ENCODE peak calls at places on chromosomes 6 and 20, in seven cellular contexts. One of them, this sample, is unnamed.

GRCh38 chr6:129191275-129191674 is 308.3 kb downstream of the LAMA2 start:
- DNase-seq in SK-N-SH: no peak
- DNase-seq in osteocyte: no peak
- DNase-seq in fibroblast of mammary gland: no peak
- DNase-seq in progenitor cell of endocrine pancreas: no peak
- DNase-seq in dorsolateral prefrontal cortex: no peak
- DNase-seq in left lung: no peak
- DNase-seq in this sample: no peak

GRCh38 chr20:22684763-22685443 is 100.5 kb upstream of the FOXA2 start:
- DNase-seq in SK-N-SH: no peak
- DNase-seq in osteocyte: no peak
- DNase-seq in fibroblast of mammary gland: peak
- DNase-seq in progenitor cell of endocrine pancreas: no peak
- DNase-seq in dorsolateral prefrontal cortex: no peak
- DNase-seq in left lung: no peak
- DNase-seq in this sample: no peak

GRCh38 chr20:3730803-3731370 is 1.6 kb upstream of the HSPA12B start:
- DNase-seq in SK-N-SH: no peak
- DNase-seq in osteocyte: no peak
- DNase-seq in fibroblast of mammary gland: no peak
- DNase-seq in progenitor cell of endocrine pancreas: no peak
- DNase-seq in dorsolateral prefrontal cortex: no peak
- DNase-seq in left lung: no peak
- DNase-seq in this sample: peak

GRCh38 chr20:36813784-36814136 is 40.2 kb upstream of the DSN1 start:
- DNase-seq in SK-N-SH: no peak
- DNase-seq in osteocyte: no peak
- DNase-seq in fibroblast of mammary gland: no peak
- DNase-seq in progenitor cell of endocrine pancreas: no peak
- DNase-seq in dorsolateral prefrontal cortex: no peak
- DNase-seq in left lung: no peak
- DNase-seq in this sample: no peak

GRCh38 chr6:122365775-122366403 is 33.6 kb upstream of the HSF2 start:
- DNase-seq in SK-N-SH: no peak
- DNase-seq in osteocyte: no peak
- DNase-seq in fibroblast of mammary gland: no peak
- DNase-seq in progenitor cell of endocrine pancreas: no peak
- DNase-seq in dorsolateral prefrontal cortex: no peak
- DNase-seq in left lung: no peak
- DNase-seq in this sample: no peak

GRCh38 chr20:63284083-63284440 is 8.9 kb upstream of the COL20A1 start:
- DNase-seq in SK-N-SH: no peak
- DNase-seq in osteocyte: no peak
- DNase-seq in fibroblast of mammary gland: no peak
- DNase-seq in progenitor cell of endocrine pancreas: no peak
- DNase-seq in dorsolateral prefrontal cortex: no peak
- DNase-seq in left lung: no peak
- DNase-seq in this sample: no peak

GRCh38 chr6:44023586-44024454 is 103.4 kb downstream of the MRPL14 start:
- DNase-seq in SK-N-SH: peak
- DNase-seq in osteocyte: no peak
- DNase-seq in fibroblast of mammary gland: no peak
- DNase-seq in progenitor cell of endocrine pancreas: no peak
- DNase-seq in dorsolateral prefrontal cortex: no peak
- DNase-seq in left lung: peak
- DNase-seq in this sample: no peak

GRCh38 chr20:63086421-63087235 is 79.9 kb upstream of the BHLHE23 start:
- DNase-seq in SK-N-SH: no peak
- DNase-seq in osteocyte: peak
- DNase-seq in fibroblast of mammary gland: no peak
- DNase-seq in progenitor cell of endocrine pancreas: no peak
- DNase-seq in dorsolateral prefrontal cortex: no peak
- DNase-seq in left lung: peak
- DNase-seq in this sample: peak

GRCh38 chr6:16635291-16635809 is 125.9 kb downstream of the ATXN1 start:
- DNase-seq in SK-N-SH: no peak
- DNase-seq in osteocyte: no peak
- DNase-seq in fibroblast of mammary gland: no peak
- DNase-seq in progenitor cell of endocrine pancreas: no peak
- DNase-seq in dorsolateral prefrontal cortex: no peak
- DNase-seq in left lung: no peak
- DNase-seq in this sample: no peak

GRCh38 chr6:34536959-34537848 is 18.9 kb downstream of the SPDEF start:
- DNase-seq in SK-N-SH: no peak
- DNase-seq in osteocyte: no peak
- DNase-seq in fibroblast of mammary gland: no peak
- DNase-seq in progenitor cell of endocrine pancreas: no peak
- DNase-seq in dorsolateral prefrontal cortex: no peak
- DNase-seq in left lung: no peak
- DNase-seq in this sample: no peak

GRCh38 chr6:113819169-113819830 is 37.8 kb upstream of the MARCKS start:
- DNase-seq in SK-N-SH: no peak
- DNase-seq in osteocyte: no peak
- DNase-seq in fibroblast of mammary gland: no peak
- DNase-seq in progenitor cell of endocrine pancreas: no peak
- DNase-seq in dorsolateral prefrontal cortex: no peak
- DNase-seq in left lung: no peak
- DNase-seq in this sample: no peak

GRCh38 chr6:45589367-45589766 is 211.6 kb upstream of the SUPT3H start:
- DNase-seq in SK-N-SH: no peak
- DNase-seq in osteocyte: no peak
- DNase-seq in fibroblast of mammary gland: no peak
- DNase-seq in progenitor cell of endocrine pancreas: no peak
- DNase-seq in dorsolateral prefrontal cortex: no peak
- DNase-seq in left lung: no peak
- DNase-seq in this sample: no peak

GRCh38 chr20:37265152-37265551 is 3.5 kb upstream of the GHRH start:
- DNase-seq in SK-N-SH: no peak
- DNase-seq in osteocyte: no peak
- DNase-seq in fibroblast of mammary gland: no peak
- DNase-seq in progenitor cell of endocrine pancreas: no peak
- DNase-seq in dorsolateral prefrontal cortex: no peak
- DNase-seq in left lung: no peak
- DNase-seq in this sample: peak

GRCh38 chr6:44715188-44715587 is 327.7 kb downstream of the CDC5L start:
- DNase-seq in SK-N-SH: peak
- DNase-seq in osteocyte: no peak
- DNase-seq in fibroblast of mammary gland: peak
- DNase-seq in progenitor cell of endocrine pancreas: no peak
- DNase-seq in dorsolateral prefrontal cortex: no peak
- DNase-seq in left lung: no peak
- DNase-seq in this sample: no peak

GRCh38 chr20:32518593-32519366 is 66.4 kb downstream of the NOL4L start:
- DNase-seq in SK-N-SH: peak
- DNase-seq in osteocyte: no peak
- DNase-seq in fibroblast of mammary gland: peak
- DNase-seq in progenitor cell of endocrine pancreas: no peak
- DNase-seq in dorsolateral prefrontal cortex: no peak
- DNase-seq in left lung: no peak
- DNase-seq in this sample: peak

GRCh38 chr6:1136415-1136774 is 175.5 kb upstream of the FOXQ1 start:
- DNase-seq in SK-N-SH: no peak
- DNase-seq in osteocyte: no peak
- DNase-seq in fibroblast of mammary gland: peak
- DNase-seq in progenitor cell of endocrine pancreas: no peak
- DNase-seq in dorsolateral prefrontal cortex: peak
- DNase-seq in left lung: no peak
- DNase-seq in this sample: no peak

GRCh38 chr20:23066772-23067171 is 17.3 kb upstream of the THBD start:
- DNase-seq in SK-N-SH: no peak
- DNase-seq in osteocyte: no peak
- DNase-seq in fibroblast of mammary gland: no peak
- DNase-seq in progenitor cell of endocrine pancreas: no peak
- DNase-seq in dorsolateral prefrontal cortex: no peak
- DNase-seq in left lung: no peak
- DNase-seq in this sample: no peak

GRCh38 chr20:5041433-5041832 is 40.1 kb upstream of the SLC23A2 start:
- DNase-seq in SK-N-SH: no peak
- DNase-seq in osteocyte: no peak
- DNase-seq in fibroblast of mammary gland: peak
- DNase-seq in progenitor cell of endocrine pancreas: no peak
- DNase-seq in dorsolateral prefrontal cortex: no peak
- DNase-seq in left lung: no peak
- DNase-seq in this sample: no peak

GRCh38 chr6:16302721-16303552 is 64.5 kb downstream of the GMPR start:
- DNase-seq in SK-N-SH: no peak
- DNase-seq in osteocyte: no peak
- DNase-seq in fibroblast of mammary gland: no peak
- DNase-seq in progenitor cell of endocrine pancreas: no peak
- DNase-seq in dorsolateral prefrontal cortex: no peak
- DNase-seq in left lung: no peak
- DNase-seq in this sample: no peak

GRCh38 chr6:162058281-162058875 is 669.2 kb downstream of the PRKN start:
- DNase-seq in SK-N-SH: no peak
- DNase-seq in osteocyte: no peak
- DNase-seq in fibroblast of mammary gland: peak
- DNase-seq in progenitor cell of endocrine pancreas: no peak
- DNase-seq in dorsolateral prefrontal cortex: no peak
- DNase-seq in left lung: no peak
- DNase-seq in this sample: no peak

GRCh38 chr6:12208190-12208589 is 82.0 kb upstream of the EDN1 start:
- DNase-seq in SK-N-SH: no peak
- DNase-seq in osteocyte: no peak
- DNase-seq in fibroblast of mammary gland: peak
- DNase-seq in progenitor cell of endocrine pancreas: no peak
- DNase-seq in dorsolateral prefrontal cortex: no peak
- DNase-seq in left lung: peak
- DNase-seq in this sample: peak

GRCh38 chr20:62710221-62710885 is 1.7 kb downstream of the NTSR1 start:
- DNase-seq in SK-N-SH: no peak
- DNase-seq in osteocyte: no peak
- DNase-seq in fibroblast of mammary gland: no peak
- DNase-seq in progenitor cell of endocrine pancreas: no peak
- DNase-seq in dorsolateral prefrontal cortex: no peak
- DNase-seq in left lung: no peak
- DNase-seq in this sample: no peak

GRCh38 chr6:41811095-41811494 is 23.6 kb downstream of the TOMM6 start:
- DNase-seq in SK-N-SH: no peak
- DNase-seq in osteocyte: no peak
- DNase-seq in fibroblast of mammary gland: no peak
- DNase-seq in progenitor cell of endocrine pancreas: no peak
- DNase-seq in dorsolateral prefrontal cortex: no peak
- DNase-seq in left lung: no peak
- DNase-seq in this sample: no peak

GRCh38 chr20:37128803-37129202 is 33.0 kb upstream of the RBL1 start:
- DNase-seq in SK-N-SH: no peak
- DNase-seq in osteocyte: no peak
- DNase-seq in fibroblast of mammary gland: no peak
- DNase-seq in progenitor cell of endocrine pancreas: no peak
- DNase-seq in dorsolateral prefrontal cortex: no peak
- DNase-seq in left lung: no peak
- DNase-seq in this sample: no peak

GRCh38 chr6:36139431-36139830 is 9.1 kb downstream of the MAPK13 start:
- DNase-seq in SK-N-SH: peak
- DNase-seq in osteocyte: no peak
- DNase-seq in fibroblast of mammary gland: no peak
- DNase-seq in progenitor cell of endocrine pancreas: no peak
- DNase-seq in dorsolateral prefrontal cortex: no peak
- DNase-seq in left lung: no peak
- DNase-seq in this sample: no peak
- TF ChIP-seq CTCF in SK-N-SH: peak
- TF ChIP-seq CTCF in osteocyte: peak
- TF ChIP-seq CTCF in fibroblast of mammary gland: peak
- TF ChIP-seq CTCF in progenitor cell of endocrine pancreas: peak
- TF ChIP-seq CTCF in dorsolateral prefrontal cortex: no peak
- TF ChIP-seq CTCF in left lung: no peak
- TF ChIP-seq CTCF in this sample: peak

DNA sequence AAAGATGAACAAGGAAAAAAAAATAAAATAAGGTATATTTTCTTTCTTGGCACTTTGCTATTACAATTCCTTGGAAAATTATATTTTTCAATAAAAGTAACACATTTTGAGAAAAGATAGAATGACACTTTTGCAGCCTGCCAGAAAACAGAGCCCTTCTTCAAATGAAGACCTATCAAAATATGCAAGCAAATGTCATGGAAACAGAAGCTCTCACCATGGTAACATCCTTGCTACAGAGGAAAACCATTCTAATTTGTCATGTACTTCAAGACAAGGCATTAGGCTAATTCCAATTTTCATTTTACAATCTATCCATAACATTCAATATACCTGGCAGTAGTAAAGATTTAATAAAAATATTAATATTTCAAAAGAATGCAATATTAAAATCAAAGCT is 177.9 kb downstream of the RNGTT start:
- DNase-seq in SK-N-SH: no peak
- DNase-seq in osteocyte: no peak
- DNase-seq in fibroblast of mammary gland: peak
- DNase-seq in progenitor cell of endocrine pancreas: no peak
- DNase-seq in dorsolateral prefrontal cortex: no peak
- DNase-seq in left lung: no peak
- DNase-seq in this sample: no peak
- TF ChIP-seq CTCF in SK-N-SH: no peak
- TF ChIP-seq CTCF in osteocyte: no peak
- TF ChIP-seq CTCF in fibroblast of mammary gland: no peak
- TF ChIP-seq CTCF in progenitor cell of endocrine pancreas: no peak
- TF ChIP-seq CTCF in dorsolateral prefrontal cortex: no peak
- TF ChIP-seq CTCF in left lung: no peak
- TF ChIP-seq CTCF in this sample: no peak

DNA sequence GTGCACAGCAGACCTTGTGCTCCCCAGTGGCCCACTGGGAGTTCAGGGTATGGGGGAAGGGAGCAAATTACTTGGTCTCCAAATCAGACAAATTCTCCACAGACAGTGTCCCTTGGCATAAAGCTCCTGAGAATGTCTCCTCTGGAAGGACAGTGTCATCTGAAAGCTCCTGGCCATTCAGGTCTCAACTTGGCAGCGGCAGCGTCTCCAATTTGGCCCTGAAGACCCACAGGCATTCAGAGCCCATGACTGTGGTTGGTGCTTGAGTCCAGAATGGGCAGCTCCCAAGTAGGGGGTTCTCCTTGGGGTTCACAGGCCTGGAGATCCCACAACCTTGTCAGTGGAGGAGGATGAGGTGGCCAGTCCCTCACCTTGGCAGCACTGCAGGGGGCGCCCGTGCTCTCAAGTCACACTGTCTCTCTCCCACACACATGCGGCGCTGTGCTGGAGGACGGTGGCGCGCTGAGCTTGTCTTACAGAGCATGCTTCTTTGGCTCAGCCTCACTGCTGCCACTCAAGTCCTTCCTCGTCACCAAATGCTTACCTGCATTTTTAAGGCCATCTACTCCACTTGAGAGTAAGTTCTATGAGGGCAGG is 20.7 kb downstream of the DYNLRB1 start:
- DNase-seq in SK-N-SH: peak
- DNase-seq in osteocyte: no peak
- DNase-seq in fibroblast of mammary gland: peak
- DNase-seq in progenitor cell of endocrine pancreas: no peak
- DNase-seq in dorsolateral prefrontal cortex: peak
- DNase-seq in left lung: no peak
- DNase-seq in this sample: no peak
- TF ChIP-seq CTCF in SK-N-SH: no peak
- TF ChIP-seq CTCF in osteocyte: no peak
- TF ChIP-seq CTCF in fibroblast of mammary gland: peak
- TF ChIP-seq CTCF in progenitor cell of endocrine pancreas: peak
- TF ChIP-seq CTCF in dorsolateral prefrontal cortex: peak
- TF ChIP-seq CTCF in left lung: no peak
- TF ChIP-seq CTCF in this sample: peak

DNA sequence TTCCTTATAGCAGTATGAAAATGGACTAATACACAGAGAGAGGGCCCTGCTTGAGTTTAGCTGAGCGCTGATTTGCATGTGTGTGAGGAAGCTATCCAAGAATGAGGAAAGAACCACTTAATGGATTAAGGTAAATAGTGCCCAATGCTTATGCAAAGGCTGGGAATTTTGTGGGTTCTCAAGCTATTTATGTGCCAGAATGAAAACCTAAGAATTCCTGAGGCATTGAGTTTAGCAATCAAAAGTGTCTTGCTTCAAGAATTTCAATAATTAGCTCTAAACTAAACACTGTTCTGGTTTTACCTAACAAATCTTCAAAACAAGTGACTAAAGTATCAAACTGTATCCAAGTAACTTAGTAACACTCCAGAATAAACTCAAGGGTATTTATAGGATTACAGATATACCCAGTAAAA is 7.0 kb upstream of the OR14J1 start:
- DNase-seq in SK-N-SH: no peak
- DNase-seq in osteocyte: no peak
- DNase-seq in fibroblast of mammary gland: no peak
- DNase-seq in progenitor cell of endocrine pancreas: no peak
- DNase-seq in dorsolateral prefrontal cortex: no peak
- DNase-seq in left lung: no peak
- DNase-seq in this sample: no peak
- TF ChIP-seq CTCF in SK-N-SH: no peak
- TF ChIP-seq CTCF in osteocyte: no peak
- TF ChIP-seq CTCF in fibroblast of mammary gland: no peak
- TF ChIP-seq CTCF in progenitor cell of endocrine pancreas: no peak
- TF ChIP-seq CTCF in dorsolateral prefrontal cortex: no peak
- TF ChIP-seq CTCF in left lung: no peak
- TF ChIP-seq CTCF in this sample: no peak

This sample was measured in CD14-positive monocyte.